ENCODE peak calls at places on chromosomes 3 and 15, in eight cellular contexts. Y is transverse colon, B is suprapubic skin, W is stomach, E is body of pancreas, T is Peyer's patch, I is gastrocnemius medialis, J is lower leg skin. C is an unnamed sample.

GRCh38 chr3:172367205-172368105 is 80.8 kb downstream of the GHSR start:
- DNase-seq in Y (no peak), B (no peak), W (no peak), E (no peak), T (no peak), I (no peak), J (no peak), C (no peak)

GRCh38 chr3:73479325-73479724 is 145.4 kb downstream of the PDZRN3 start:
- DNase-seq in Y (no peak), B (no peak), W (no peak), E (no peak), T (no peak), I (no peak), J (no peak), C (no peak)

GRCh38 chr15:29770796-29771195 is 51.5 kb downstream of the TJP1 start:
- DNase-seq in Y (no peak), B (no peak), W (no peak), E (no peak), T (no peak), I (no peak), J (no peak), C (no peak)

GRCh38 chr15:91946914-91947313 is 93.4 kb downstream of the SLCO3A1 start:
- DNase-seq in Y (no peak), B (no peak), W (no peak), E (no peak), T (no peak), I (no peak), J (no peak), C (peak; percentile 62)

GRCh38 chr3:3302964-3303363 is 123.5 kb upstream of the CRBN start:
- DNase-seq in Y (no peak), B (no peak), W (no peak), E (no peak), T (no peak), I (no peak), J (no peak), C (no peak)

GRCh38 chr3:83523470-83524073 is 1435.2 kb upstream of the CADM2 start:
- DNase-seq in Y (peak; percentile 8), B (no peak), W (no peak), E (peak; percentile 65), T (no peak), I (no peak), J (peak; percentile 29), C (no peak)

GRCh38 chr3:99651561-99651960 is 13.2 kb downstream of the COL8A1 start:
- DNase-seq in Y (peak; percentile 23), B (no peak), W (no peak), E (peak; percentile 12), T (no peak), I (no peak), J (no peak), C (no peak)

GRCh38 chr3:62761711-62762110 is 113.5 kb downstream of the CADPS start:
- DNase-seq in Y (no peak), B (no peak), W (no peak), E (no peak), T (no peak), I (no peak), J (no peak), C (no peak)

GRCh38 chr3:125141596-125142417 is 70.7 kb downstream of the SLC12A8 start:
- DNase-seq in Y (peak; percentile 74), B (no peak), W (peak; percentile 50), E (peak; percentile 49), T (peak; percentile 65), I (peak; percentile 24), J (no peak), C (peak; percentile 84)

GRCh38 chr15:66948294-66948693 is 117.1 kb upstream of the SMAD3 start:
- DNase-seq in Y (no peak), B (no peak), W (no peak), E (no peak), T (no peak), I (no peak), J (no peak), C (no peak)

GRCh38 chr3:177150970-177151627 is 46.2 kb downstream of the TBL1XR1 start:
- DNase-seq in Y (no peak), B (no peak), W (no peak), E (no peak), T (no peak), I (no peak), J (no peak), C (no peak)

GRCh38 chr15:47673343-47673761 is 44.0 kb upstream of the SEMA6D start:
- DNase-seq in Y (no peak), B (no peak), W (no peak), E (no peak), T (no peak), I (peak; percentile 4), J (peak; percentile 33), C (no peak)

GRCh38 chr3:8702560-8702959 is 31.0 kb upstream of the CAV3 start:
- DNase-seq in Y (no peak), B (no peak), W (no peak), E (no peak), T (no peak), I (no peak), J (no peak), C (no peak)
- TF ChIP-seq CTCF in Y (no peak), B (no peak), W (no peak), E (no peak), T (no peak), I (no peak), J (no peak), C (no peak)

DNA sequence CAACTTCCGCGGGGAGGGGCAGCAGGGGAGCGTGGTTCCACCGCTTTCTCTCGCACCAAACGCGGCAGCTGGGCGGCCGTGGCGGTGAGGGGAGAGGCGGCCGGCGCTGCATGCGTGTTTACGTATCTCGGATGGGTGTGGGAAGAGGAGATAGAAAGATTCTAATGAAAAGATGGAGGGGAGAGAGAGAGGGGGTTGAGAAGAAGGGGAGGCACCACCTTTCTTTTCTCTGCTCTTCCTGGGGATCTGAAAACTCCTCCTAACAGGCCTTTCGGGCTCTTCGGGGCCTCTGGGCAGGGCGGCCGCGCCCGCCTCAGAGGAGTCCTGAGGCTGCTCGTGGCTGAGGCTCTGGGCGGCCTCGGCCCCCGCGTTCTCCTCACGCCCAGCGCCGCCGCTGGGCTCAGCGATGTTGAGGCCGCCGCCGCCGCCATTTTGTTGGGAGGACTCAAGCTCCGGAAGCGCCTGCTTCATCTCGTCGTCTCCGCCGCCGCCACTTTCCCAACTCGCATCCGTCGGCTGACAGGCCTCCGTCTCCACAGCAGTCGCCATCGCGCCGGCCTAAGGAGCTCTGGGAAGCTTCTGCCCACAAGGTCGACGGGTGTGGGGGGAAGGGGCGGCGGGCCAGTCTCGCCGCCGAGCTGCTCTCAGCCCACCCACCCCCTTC is 475 bp downstream of the TASOR start:
- DNase-seq in Y (peak; percentile 80), B (peak; percentile 90), W (peak; percentile 74), E (peak; percentile 79), T (peak; percentile 83), I (peak; percentile 53), J (peak; percentile 68), C (peak; percentile 80)
- TF ChIP-seq POLR2A in Y (peak; percentile 73), B (no peak), W (no peak), E (peak; percentile 82), T (peak; percentile 38), I (no peak), J (no peak), C (no peak)

GRCh38 chr15:57537072-57537471 is 54.6 kb upstream of the MYZAP start:
- DNase-seq in Y (no peak), B (no peak), W (peak; percentile 55), E (peak; percentile 66), T (no peak), I (no peak), J (peak; percentile 35), C (no peak)
- TF ChIP-seq CTCF in Y (no peak), B (no peak), W (no peak), E (no peak), T (no peak), I (no peak), J (no peak), C (no peak)

GRCh38 chr3:186107148-186108105 is 1.5 kb downstream of the ETV5 start:
- DNase-seq in Y (peak; percentile 51), B (peak; percentile 84), W (peak; percentile 69), E (peak; percentile 80), T (peak; percentile 67), I (peak; percentile 54), J (peak; percentile 46), C (peak; percentile 55)
- TF ChIP-seq POLR2A in Y (no peak), B (no peak), W (no peak), E (peak; percentile 44), T (no peak), I (peak; percentile 39), J (no peak), C (no peak)

DNA sequence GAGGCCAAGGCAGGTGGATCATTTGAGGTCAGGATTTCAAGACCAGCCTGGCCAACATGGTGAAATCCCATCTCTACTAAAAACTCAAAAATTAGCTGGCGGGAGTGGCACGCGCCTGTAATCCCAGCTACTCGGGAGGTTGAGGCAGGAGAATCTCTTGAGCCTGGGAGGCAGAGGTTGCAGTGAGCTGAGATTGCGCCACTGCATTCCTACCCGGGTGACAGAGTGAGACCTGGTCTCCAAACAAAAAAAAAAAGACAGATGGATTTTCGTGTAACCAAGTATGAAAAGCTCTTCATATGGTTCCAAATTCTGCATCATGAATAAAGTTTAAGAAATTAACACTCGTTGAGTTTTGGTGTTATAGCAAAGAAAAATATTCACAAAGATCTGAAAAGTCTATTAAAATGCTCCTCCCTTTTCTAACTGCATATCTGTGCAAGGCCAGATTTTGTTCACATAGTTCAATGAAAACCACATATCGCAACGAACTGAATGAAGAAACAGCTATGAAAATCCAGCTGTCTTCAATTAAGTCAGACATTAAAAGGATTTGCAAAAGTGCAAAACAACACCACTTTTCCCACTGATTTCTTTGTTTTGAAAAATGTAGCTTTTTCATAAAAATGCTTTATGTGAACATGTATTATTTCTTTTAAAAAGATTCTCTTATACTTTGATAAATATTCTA is 23.8 kb upstream of the FBLN2 start:
- DNase-seq in Y (no peak), B (no peak), W (no peak), E (no peak), T (peak; percentile 11), I (no peak), J (no peak), C (no peak)
- TF ChIP-seq CTCF in Y (no peak), B (no peak), W (no peak), E (no peak), T (no peak), I (no peak), J (no peak), C (no peak)

C was measured in heart left ventricle.